ENCODE peak calls at places on chromosomes 11 and 22, in six cellular contexts. O is AG09309; V is dorsolateral prefrontal cortex; Z is lower lobe of right lung; J is activated CD8-positive, alpha-beta T cell treated with anti-CD3 and anti-CD28 coated beads for 36 hours; G is ovary. N is an unnamed sample.

GRCh38 chr11:1487091-1487850 is 692 bp upstream of the MOB2 start:
- DNase-seq in O (no peak), V (no peak), Z (peak; percentile 39), J (no peak), G (peak; percentile 46), N (no peak)

GRCh38 chr11:84922836-84923235 is 704.3 kb downstream of the DLG2 start:
- DNase-seq in O (no peak), V (no peak), Z (no peak), J (no peak), G (no peak), N (no peak)

GRCh38 chr11:60158666-60159065 is 24.2 kb downstream of the MS4A6A start:
- DNase-seq in O (no peak), V (no peak), Z (no peak), J (no peak), G (no peak), N (no peak)

GRCh38 chr11:2099523-2100316 is 39.5 kb downstream of the IGF2 start:
- DNase-seq in O (no peak), V (peak; percentile 11), Z (peak; percentile 71), J (no peak), G (peak; percentile 49), N (no peak)

GRCh38 chr11:64164392-64165312 is 1.3 kb downstream of the MACROD1 start:
- DNase-seq in O (no peak), V (no peak), Z (no peak), J (no peak), G (peak; percentile 57), N (no peak)

GRCh38 chr11:99640671-99641070 is 619.9 kb downstream of the CNTN5 start:
- DNase-seq in O (no peak), V (no peak), Z (no peak), J (no peak), G (no peak), N (no peak)

GRCh38 chr11:112367453-112367852 is 106.8 kb upstream of the PLET1 start:
- DNase-seq in O (no peak), V (no peak), Z (no peak), J (no peak), G (no peak), N (no peak)

GRCh38 chr11:65945941-65946558 is 770 bp downstream of the TSGA10IP start:
- DNase-seq in O (no peak), V (no peak), Z (no peak), J (no peak), G (no peak), N (no peak)

GRCh38 chr11:38274031-38274430 is 1676.0 kb upstream of the RAG2 start:
- DNase-seq in O (no peak), V (no peak), Z (no peak), J (no peak), G (no peak), N (no peak)

GRCh38 chr22:44032126-44032730 is 8.1 kb downstream of the PARVB start:
- DNase-seq in O (no peak), V (no peak), Z (peak; percentile 15), J (no peak), G (no peak), N (no peak)

GRCh38 chr11:76462317-76462716 is 17.5 kb downstream of the EMSY start:
- DNase-seq in O (no peak), V (no peak), Z (no peak), J (no peak), G (no peak), N (no peak)

GRCh38 chr11:128896356-128896755 is 5.2 kb downstream of the KCNJ5 start:
- DNase-seq in O (peak; percentile 13), V (no peak), Z (no peak), J (no peak), G (no peak), N (no peak)

GRCh38 chr11:8243458-8243857 is 20.2 kb downstream of the LMO1 start:
- DNase-seq in O (no peak), V (no peak), Z (no peak), J (no peak), G (no peak), N (no peak)

GRCh38 chr11:9017773-9018172 is 14.0 kb upstream of the NRIP3 start:
- DNase-seq in O (no peak), V (no peak), Z (peak; percentile 80), J (no peak), G (no peak), N (no peak)

GRCh38 chr11:75077316-75077715 is 19.4 kb downstream of the OR2AT4 start:
- DNase-seq in O (no peak), V (no peak), Z (no peak), J (no peak), G (no peak), N (no peak)

GRCh38 chr11:125871391-125872137 is 15.9 kb upstream of the HYLS1 start:
- DNase-seq in O (no peak), V (no peak), Z (no peak), J (peak; percentile 59), G (no peak), N (no peak)

GRCh38 chr22:43811777-43812148 is 342 bp downstream of the EFCAB6 start:
- DNase-seq in O (no peak), V (no peak), Z (no peak), J (peak; percentile 7), G (no peak), N (no peak)

GRCh38 chr11:78573271-78574035 is 1.2 kb downstream of the NARS2 start:
- DNase-seq in O (no peak), V (no peak), Z (no peak), J (no peak), G (no peak), N (no peak)

GRCh38 chr22:45777046-45777851 is 105.6 kb downstream of the ATXN10 start:
- DNase-seq in O (no peak), V (no peak), Z (no peak), J (no peak), G (no peak), N (no peak)

GRCh38 chr11:83035070-83035854 is 36.4 kb downstream of the RAB30 start:
- DNase-seq in O (no peak), V (no peak), Z (no peak), J (no peak), G (no peak), N (no peak)

GRCh38 chr11:120040136-120040840 is 97.6 kb downstream of the TRIM29 start:
- DNase-seq in O (no peak), V (no peak), Z (no peak), J (no peak), G (no peak), N (no peak)

GRCh38 chr22:25202290-25202921 is 2.7 kb downstream of the CRYBB3 start:
- DNase-seq in O (peak; percentile 13), V (no peak), Z (peak; percentile 60), J (peak; percentile 74), G (peak; percentile 48), N (peak; percentile 83)

GRCh38 chr11:79973701-79974626 is 533.1 kb upstream of the TENM4 start:
- DNase-seq in O (no peak), V (no peak), Z (no peak), J (no peak), G (no peak), N (no peak)

GRCh38 chr11:12897867-12898266 is 111.2 kb upstream of the RASSF10 start:
- DNase-seq in O (no peak), V (no peak), Z (no peak), J (no peak), G (no peak), N (no peak)

GRCh38 chr11:134069996-134070845 is 1.3 kb downstream of the JAM3 start:
- DNase-seq in O (no peak), V (no peak), Z (no peak), J (no peak), G (no peak), N (no peak)

GRCh38 chr22:32203181-32204105 is 1.4 kb downstream of the RFPL2 start:
- DNase-seq in O (no peak), V (no peak), Z (no peak), J (no peak), G (no peak), N (no peak)

GRCh38 chr22:32205974-32206773 is 1.3 kb upstream of the RFPL2 start:
- DNase-seq in O (no peak), V (no peak), Z (no peak), J (no peak), G (no peak), N (no peak)

GRCh38 chr22:32206774-32207758 is 2.2 kb upstream of the RFPL2 start:
- DNase-seq in O (no peak), V (no peak), Z (no peak), J (peak; percentile 47), G (no peak), N (peak; percentile 51)

GRCh38 chr22:32204211-32204855 is 540 bp downstream of the RFPL2 start:
- DNase-seq in O (no peak), V (no peak), Z (no peak), J (no peak), G (no peak), N (peak; percentile 48)

GRCh38 chr22:32204856-32205722 is at the start of gene RFPL2:
- DNase-seq in O (no peak), V (no peak), Z (peak; percentile 69), J (peak; percentile 22), G (no peak), N (peak; percentile 58)
- TF ChIP-seq CTCF in O (no peak), V (no peak), Z (no peak), J (no peak), G (no peak), N (no peak)

GRCh38 chr11:108836541-108836940 is 171.7 kb downstream of the DDX10 start:
- DNase-seq in O (no peak), V (no peak), Z (no peak), J (no peak), G (no peak), N (no peak)
- TF ChIP-seq CTCF in O (no peak), V (no peak), Z (no peak), J (no peak), G (no peak), N (no peak)

GRCh38 chr11:96948066-96948465 is 558.3 kb downstream of the JRKL start:
- DNase-seq in O (no peak), V (no peak), Z (no peak), J (no peak), G (no peak), N (no peak)

GRCh38 chr11:96949464-96949863 is 559.7 kb downstream of the JRKL start:
- DNase-seq in O (no peak), V (no peak), Z (no peak), J (no peak), G (no peak), N (no peak)

GRCh38 chr11:96942855-96943254 is 553.0 kb downstream of the JRKL start:
- DNase-seq in O (no peak), V (no peak), Z (no peak), J (no peak), G (no peak), N (no peak)

GRCh38 chr11:96943970-96944369 is 554.2 kb downstream of the JRKL start:
- DNase-seq in O (no peak), V (no peak), Z (no peak), J (no peak), G (no peak), N (no peak)
- TF ChIP-seq CTCF in O (no peak), V (no peak), Z (no peak), J (no peak), G (no peak), N (no peak)

DNA sequence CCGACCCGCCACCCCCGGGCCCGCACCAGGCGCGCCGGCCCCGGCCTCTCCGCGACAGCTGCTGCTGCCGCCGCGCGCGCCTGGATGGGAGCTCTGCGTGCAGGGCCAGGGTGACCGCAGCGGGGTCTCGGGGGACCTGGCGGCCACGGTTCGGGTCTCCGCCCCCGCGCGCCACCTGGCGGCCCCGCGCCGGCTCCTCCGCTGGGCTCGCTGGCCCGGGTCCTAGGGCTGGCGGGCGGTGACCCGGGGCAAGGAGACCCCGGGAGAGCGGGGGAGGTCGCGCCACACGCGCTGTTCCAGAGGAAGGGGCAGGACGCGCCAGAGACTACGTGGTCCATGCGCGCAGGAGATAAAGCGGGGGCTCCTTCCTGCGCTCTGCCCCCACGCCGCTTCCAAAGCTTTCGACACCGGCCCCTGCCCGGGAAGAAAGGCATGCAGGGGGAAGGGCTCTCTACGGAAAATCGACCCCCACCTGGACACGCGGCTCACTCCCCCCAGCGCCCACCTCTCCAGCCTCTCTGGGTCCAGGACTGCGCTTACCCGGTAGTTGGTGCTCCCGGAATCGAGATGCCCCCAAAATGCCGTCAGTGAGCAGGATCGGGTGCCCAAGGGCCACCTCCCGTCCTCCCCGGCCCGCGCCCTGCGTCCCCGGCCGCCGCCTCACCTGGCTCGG is 480 bp downstream of the SHANK2 start:
- DNase-seq in O (no peak), V (no peak), Z (no peak), J (no peak), G (no peak), N (peak; percentile 79)
- TF ChIP-seq CTCF in O (peak; percentile 4), V (peak; percentile 45), Z (peak; percentile 38), J (no peak), G (no peak), N (peak; percentile 42)

N was measured in GM13977.